ENCODE peak calls at places on chromosomes 16 and 17, in six cellular contexts. A, K, N, Z, Y and V are unnamed samples.

GRCh38 chr16:87765473-87765775 is 362 bp downstream of the KLHDC4 start:
- DNase-seq in A (no peak), K (no peak), N (no peak), Z (peak; percentile 82), Y (peak; percentile 7), V (no peak)

GRCh38 chr16:9542165-9542755 is 450.8 kb downstream of the HAPSTR1 start:
- DNase-seq in A (no peak), K (no peak), N (no peak), Z (no peak), Y (no peak), V (no peak)

GRCh38 chr17:44008205-44008909 is 3.9 kb downstream of the NAGS start:
- DNase-seq in A (no peak), K (no peak), N (no peak), Z (no peak), Y (no peak), V (no peak)

GRCh38 chr16:14608111-14608566 is 21.9 kb downstream of the PARN start:
- DNase-seq in A (no peak), K (no peak), N (no peak), Z (no peak), Y (no peak), V (no peak)

GRCh38 chr16:84810518-84811273 is 9.1 kb upstream of the CRISPLD2 start:
- DNase-seq in A (peak; percentile 72), K (no peak), N (no peak), Z (peak; percentile 75), Y (peak; percentile 63), V (peak; percentile 84)

GRCh38 chr16:9328386-9328785 is 236.9 kb downstream of the HAPSTR1 start:
- DNase-seq in A (no peak), K (no peak), N (no peak), Z (no peak), Y (no peak), V (no peak)

GRCh38 chr16:83002351-83003334 is 375.9 kb downstream of the CDH13 start:
- DNase-seq in A (no peak), K (no peak), N (no peak), Z (no peak), Y (peak; percentile 54), V (no peak)

GRCh38 chr17:15106540-15106939 is 158.6 kb downstream of the PMP22 start:
- DNase-seq in A (no peak), K (no peak), N (peak; percentile 52), Z (no peak), Y (peak; percentile 45), V (no peak)

GRCh38 chr16:5428932-5429331 is 331.3 kb upstream of the EEF2KMT start:
- DNase-seq in A (no peak), K (no peak), N (no peak), Z (no peak), Y (no peak), V (no peak)

GRCh38 chr16:88770459-88771293 is 14.3 kb downstream of the PIEZO1 start:
- DNase-seq in A (no peak), K (peak; percentile 88), N (peak; percentile 45), Z (peak; percentile 37), Y (peak; percentile 87), V (peak; percentile 94)

GRCh38 chr17:29728490-29728889 is 105.8 kb upstream of the CORO6 start:
- DNase-seq in A (no peak), K (no peak), N (no peak), Z (no peak), Y (no peak), V (no peak)

GRCh38 chr17:48547839-48548686 is 3.2 kb upstream of the HOXB2 start:
- DNase-seq in A (no peak), K (no peak), N (no peak), Z (no peak), Y (peak; percentile 88), V (peak; percentile 81)

GRCh38 chr16:65619606-65620005 is 497.7 kb upstream of the CDH11 start:
- DNase-seq in A (no peak), K (no peak), N (no peak), Z (no peak), Y (no peak), V (no peak)

GRCh38 chr16:65617421-65617820 is 495.6 kb upstream of the CDH11 start:
- DNase-seq in A (no peak), K (no peak), N (no peak), Z (no peak), Y (no peak), V (no peak)

GRCh38 chr16:65621640-65622039 is 499.8 kb upstream of the CDH11 start:
- DNase-seq in A (no peak), K (no peak), N (no peak), Z (no peak), Y (no peak), V (no peak)

GRCh38 chr16:65618335-65618734 is 496.5 kb upstream of the CDH11 start:
- DNase-seq in A (no peak), K (no peak), N (no peak), Z (no peak), Y (no peak), V (no peak)

GRCh38 chr16:65618931-65619330 is 497.1 kb upstream of the CDH11 start:
- DNase-seq in A (no peak), K (no peak), N (no peak), Z (no peak), Y (no peak), V (no peak)
- H3K27ac ChIP-seq in A (no peak overlapping the region), K (no peak overlapping the region), N (no peak overlapping the region), Z (no peak overlapping the region), Y (no peak overlapping the region), V (no peak overlapping the region)

DNA sequence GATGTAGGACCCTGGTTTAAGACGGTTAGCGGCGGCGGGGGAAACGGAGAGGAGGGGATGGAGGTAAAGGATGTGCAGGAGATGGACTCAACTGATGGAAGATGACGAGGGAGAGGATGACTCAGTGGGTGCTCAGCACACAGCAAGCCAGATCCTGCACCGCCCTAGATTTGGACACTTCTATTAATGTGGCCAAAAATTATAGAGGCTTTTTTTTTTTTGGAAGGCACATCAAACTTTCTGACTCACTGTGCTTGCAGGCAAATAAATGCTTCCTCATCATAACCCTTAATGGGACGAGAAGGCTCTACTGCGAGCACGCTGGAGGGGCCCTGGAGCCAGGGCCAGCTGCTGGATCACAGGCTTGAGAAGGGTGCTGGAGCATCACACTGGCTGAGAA is 36.0 kb downstream of the RTN4RL1 start:
- DNase-seq in A (peak; percentile 57), K (no peak), N (peak; percentile 55), Z (no peak), Y (peak; percentile 88), V (peak; percentile 80)
- H3K4me3 ChIP-seq in A (no peak overlapping the region), K (no peak overlapping the region), N (no peak overlapping the region), Z (no peak overlapping the region), Y (no peak overlapping the region), V (no peak overlapping the region)

GRCh38 chr17:50902768-50903353 is 36.7 kb upstream of the TOB1 start:
- DNase-seq in A (no peak), K (no peak), N (no peak), Z (no peak), Y (no peak), V (no peak)
- H3K27ac ChIP-seq in A (peak overlapping the region; percentile 92), K (no peak overlapping the region), N (peak overlapping the region; percentile 41), Z (no peak overlapping the region), Y (no peak overlapping the region), V (peak overlapping the region; percentile 93)

DNA sequence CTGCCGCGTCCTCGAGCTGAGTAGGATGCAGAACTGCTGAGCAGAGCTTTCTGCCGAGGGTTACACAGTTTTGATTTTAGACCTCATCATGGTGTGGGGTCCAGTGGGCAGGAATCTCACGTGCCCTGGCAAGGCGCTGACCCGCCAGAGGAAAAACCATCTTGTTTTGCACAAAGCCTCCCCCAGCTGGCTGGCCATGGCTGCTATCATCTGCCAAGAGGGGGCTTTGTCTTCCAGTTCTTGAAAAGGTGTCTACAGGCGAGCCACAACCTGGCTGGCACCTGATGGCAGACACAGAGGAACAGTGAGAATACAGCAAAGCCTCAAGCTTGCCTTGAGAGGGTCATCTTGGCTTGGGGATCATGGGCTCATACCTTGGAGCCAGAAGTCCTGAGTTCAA is 118.3 kb downstream of the CMIP start:
- DNase-seq in A (no peak), K (no peak), N (no peak), Z (no peak), Y (no peak), V (no peak)
- H3K4me3 ChIP-seq in A (no peak overlapping the region), K (no peak overlapping the region), N (no peak overlapping the region), Z (no peak overlapping the region), Y (no peak overlapping the region), V (no peak overlapping the region)

GRCh38 chr17:73613271-73613941 is 30.8 kb downstream of the SDK2 start:
- DNase-seq in A (no peak), K (no peak), N (no peak), Z (no peak), Y (no peak), V (no peak)
- H3K27ac ChIP-seq in A (no peak overlapping the region), K (no peak overlapping the region), N (no peak overlapping the region), Z (no peak overlapping the region), Y (no peak overlapping the region), V (no peak overlapping the region)

GRCh38 chr17:50423553-50424159 is 2.4 kb upstream of the ACSF2 start:
- DNase-seq in A (peak; percentile 37), K (no peak), N (peak; percentile 50), Z (no peak), Y (peak; percentile 91), V (peak; percentile 66)

GRCh38 chr17:50420419-50421112 is 5.5 kb upstream of the ACSF2 start:
- DNase-seq in A (no peak), K (no peak), N (no peak), Z (no peak), Y (no peak), V (no peak)

GRCh38 chr17:50424246-50425000 is 1.6 kb upstream of the ACSF2 start:
- DNase-seq in A (no peak), K (no peak), N (no peak), Z (no peak), Y (no peak), V (no peak)

GRCh38 chr17:50422738-50423137 is 3.3 kb upstream of the ACSF2 start:
- DNase-seq in A (no peak), K (no peak), N (no peak), Z (no peak), Y (no peak), V (no peak)

GRCh38 chr17:50421308-50422031 is 4.5 kb upstream of the ACSF2 start:
- DNase-seq in A (no peak), K (no peak), N (no peak), Z (peak; percentile 42), Y (no peak), V (no peak)
- H3K4me3 ChIP-seq in A (peak overlapping the region; percentile 10), K (peak overlapping the region; percentile 1), N (no peak overlapping the region), Z (peak overlapping the region; percentile 54), Y (peak overlapping the region; percentile 24), V (no peak overlapping the region)